ENCODE peak calls at places on chromosomes 1 and 21, in four cellular contexts. C is fibroblast of mammary gland, B is lower leg skin, V is fibroblast of lung. Z is an unnamed sample.

GRCh38 chr1:158930504-158930903 is 848 bp upstream of the PYHIN1 start:
- DNase-seq in V (no peak), C (no peak), B (no peak), Z (no peak)

GRCh38 chr1:150543500-150544143 is 5.6 kb upstream of the ADAMTSL4 start:
- DNase-seq in C (peak), V (peak), B (peak), Z (no peak)

GRCh38 chr1:234288946-234289345 is 84.3 kb upstream of the COA6 start:
- DNase-seq in C (no peak), B (no peak), V (no peak), Z (no peak)

GRCh38 chr1:31901838-31902508 is 36.2 kb downstream of the PTP4A2 start:
- DNase-seq in C (no peak), B (no peak), V (no peak), Z (no peak)

GRCh38 chr1:238485062-238485905 is 594.6 kb upstream of the ZP4 start:
- DNase-seq in V (peak), C (peak), B (no peak), Z (no peak)

GRCh38 chr21:36218691-36219090 is 62.1 kb downstream of the DOP1B start:
- DNase-seq in V (no peak), B (no peak), C (no peak), Z (no peak)

GRCh38 chr1:162023181-162023546 is 505 bp downstream of the OLFML2B start:
- DNase-seq in C (no peak), V (no peak), B (no peak), Z (no peak)

GRCh38 chr21:38911523-38912354 is 106.0 kb downstream of the ETS2 start:
- DNase-seq in B (peak), C (peak), V (no peak), Z (no peak)

GRCh38 chr21:27683292-27683691 is 716.4 kb upstream of the ADAMTS5 start:
- DNase-seq in B (no peak), V (no peak), C (no peak), Z (no peak)

GRCh38 chr1:88451856-88452255 is 232.2 kb upstream of the PKN2 start:
- DNase-seq in C (no peak), V (no peak), B (no peak), Z (no peak)

GRCh38 chr1:172742599-172743500 is 83.9 kb downstream of the FASLG start:
- DNase-seq in B (no peak), C (peak), V (peak), Z (no peak)

GRCh38 chr1:67626495-67627235 is 58.3 kb upstream of the GADD45A start:
- DNase-seq in C (peak), V (peak), B (no peak), Z (peak)

GRCh38 chr1:243233908-243234307 is 21.2 kb downstream of the CEP170 start:
- DNase-seq in B (no peak), V (peak), C (peak), Z (no peak)

GRCh38 chr1:109402025-109402424 is 4.3 kb upstream of the SORT1 start:
- DNase-seq in C (no peak), B (no peak), V (no peak), Z (no peak)

GRCh38 chr1:3317456-3317855 is 137.0 kb upstream of the ARHGEF16 start:
- DNase-seq in B (no peak), V (no peak), C (no peak), Z (no peak)

GRCh38 chr1:201186212-201186611 is 4.4 kb upstream of the IGFN1 start:
- DNase-seq in V (no peak), B (no peak), C (no peak), Z (no peak)

GRCh38 chr1:61397495-61397894 is 315.1 kb downstream of the NFIA start:
- DNase-seq in V (no peak), B (no peak), C (no peak), Z (no peak)

GRCh38 chr1:156592910-156593732 is 1.5 kb downstream of the NAXE start:
- DNase-seq in C (no peak), V (no peak), B (no peak), Z (no peak)

GRCh38 chr1:165831146-165831545 is 3.7 kb downstream of the UCK2 start:
- DNase-seq in V (no peak), C (no peak), B (no peak), Z (no peak)

GRCh38 chr1:223739366-223740057 is 27.2 kb downstream of the CAPN2 start:
- DNase-seq in B (no peak), V (no peak), C (no peak), Z (no peak)

GRCh38 chr1:219990782-219991510 is 55.4 kb downstream of the EPRS1 start:
- DNase-seq in V (peak), B (no peak), C (peak), Z (no peak)

GRCh38 chr1:243459059-243459458 is 203.2 kb downstream of the SDCCAG8 start:
- DNase-seq in C (no peak), V (no peak), B (no peak), Z (no peak)

GRCh38 chr21:31938330-31939301 is 65.8 kb downstream of the HUNK start:
- DNase-seq in B (no peak), V (no peak), C (no peak), Z (no peak)

GRCh38 chr1:64822621-64823020 is 77.7 kb downstream of the RAVER2 start:
- DNase-seq in V (peak), C (peak), B (no peak), Z (no peak)

GRCh38 chr1:208252126-208252853 is 8.1 kb upstream of the PLXNA2 start:
- DNase-seq in C (no peak), V (peak), B (no peak), Z (no peak)

GRCh38 chr1:21818661-21819060 is 6.6 kb downstream of the LDLRAD2 start:
- DNase-seq in B (no peak), C (peak), V (no peak), Z (no peak)

GRCh38 chr1:166947398-166948043 is 27.8 kb downstream of the ILDR2 start:
- DNase-seq in C (peak), V (peak), B (no peak), Z (no peak)

GRCh38 chr1:196660912-196661311 is 9.1 kb downstream of the CFH start:
- DNase-seq in B (no peak), C (peak), V (peak), Z (no peak)

GRCh38 chr1:11483581-11484320 is 4.8 kb downstream of the DISP3 start:
- DNase-seq in V (no peak), C (no peak), B (no peak), Z (no peak)

GRCh38 chr1:200426196-200426595 is 16.4 kb upstream of the ZNF281 start:
- DNase-seq in V (no peak), C (no peak), B (no peak), Z (no peak)

GRCh38 chr21:31218830-31219608 is 125.0 kb downstream of the TIAM1 start:
- DNase-seq in V (peak), C (peak), B (no peak), Z (no peak)

GRCh38 chr1:85464497-85465098 is 361 bp downstream of the DDAH1 start:
- DNase-seq in C (peak), B (peak), V (peak), Z (no peak)

GRCh38 chr1:64745181-64745985 is 508 bp downstream of the RAVER2 start:
- DNase-seq in C (peak), V (peak), B (peak), Z (no peak)

GRCh38 chr1:63817700-63818099 is 43.9 kb downstream of the ROR1 start:
- DNase-seq in C (no peak), B (no peak), V (no peak), Z (no peak)

GRCh38 chr1:168607872-168608428 is 31.5 kb downstream of the XCL1 start:
- DNase-seq in B (no peak), V (no peak), C (no peak), Z (no peak)

GRCh38 chr21:41075668-41076463 is 92.1 kb upstream of the BACE2 start:
- DNase-seq in V (no peak), C (no peak), B (no peak), Z (no peak)

GRCh38 chr1:188043536-188044245 is 1214.9 kb downstream of the PLA2G4A start:
- DNase-seq in V (no peak), C (no peak), B (no peak), Z (no peak)

GRCh38 chr1:155131846-155132245 is 3.8 kb upstream of the SLC50A1 start:
- DNase-seq in C (no peak), B (no peak), V (no peak), Z (no peak)

GRCh38 chr1:155131285-155131684 is 3.6 kb downstream of the EFNA1 start:
- DNase-seq in C (no peak), B (no peak), V (no peak), Z (no peak)

GRCh38 chr1:155128755-155129473 is 1.2 kb downstream of the EFNA1 start:
- DNase-seq in C (no peak), B (peak), V (no peak), Z (no peak)

GRCh38 chr1:155128469-155128754 is 736 bp downstream of the EFNA1 start:
- DNase-seq in B (no peak), C (no peak), V (no peak), Z (no peak)

GRCh38 chr1:155130272-155131006 is 2.8 kb downstream of the EFNA1 start:
- DNase-seq in V (no peak), B (no peak), C (no peak), Z (no peak)
- H3K4me3 ChIP-seq in V (no peak), B (no peak), C (no peak), Z (peak)

GRCh38 chr1:215905493-215906095 is 338.5 kb downstream of the KCTD3 start:
- DNase-seq in B (no peak), C (peak), V (no peak), Z (no peak)

DNA sequence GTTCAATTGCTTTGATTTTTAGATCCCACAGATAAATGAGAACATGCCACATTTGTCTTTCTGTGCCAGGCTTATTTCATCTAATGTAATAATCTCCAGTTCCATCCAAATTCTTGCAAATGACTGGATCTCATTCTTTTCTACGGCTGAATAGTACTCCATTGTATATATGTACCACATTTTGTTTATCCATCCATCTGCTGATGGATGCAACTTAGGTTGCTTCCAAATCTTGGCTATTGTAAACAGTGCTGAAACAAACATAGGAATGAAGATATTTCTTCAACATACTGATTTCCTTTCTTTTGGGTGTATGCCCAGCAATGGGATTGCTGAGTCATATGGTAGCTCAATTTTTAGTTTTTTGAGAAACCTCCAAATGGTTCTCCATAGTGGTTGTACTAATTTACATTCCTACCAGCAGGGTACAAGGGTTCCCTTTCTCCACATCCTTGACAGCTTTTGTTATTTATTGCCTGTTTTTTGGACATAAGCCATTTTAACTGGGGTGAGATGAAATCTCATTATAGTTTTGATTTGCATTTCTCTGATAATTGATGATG is 344.4 kb downstream of the KCTD3 start:
- DNase-seq in B (no peak), C (peak), V (peak), Z (no peak)
- TF ChIP-seq CTCF in B (no peak), C (peak), V (peak), Z (no peak)

DNA sequence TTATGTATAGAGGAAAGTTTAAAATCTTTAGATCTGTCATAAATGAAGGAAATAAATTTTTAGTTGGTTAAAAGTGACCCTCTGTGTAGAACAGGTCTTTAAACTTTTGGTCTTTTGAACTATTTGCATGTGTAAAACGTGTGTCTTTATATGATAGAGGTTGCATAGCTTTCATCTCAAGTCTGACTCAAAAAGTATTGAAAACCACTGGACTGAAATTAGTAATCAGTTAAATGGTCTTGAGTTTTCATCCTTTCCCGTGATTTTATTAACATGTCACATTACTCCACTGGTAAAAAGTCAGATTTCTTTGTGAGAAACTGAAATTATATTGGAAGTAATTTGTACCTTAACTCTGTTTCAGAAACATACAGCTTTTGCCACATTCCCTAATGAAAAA is 1.8 kb downstream of the RNPC3 start:
- DNase-seq in C (peak), V (no peak), B (no peak), Z (no peak)
- H3K4me3 ChIP-seq in C (peak), V (peak), B (no peak), Z (peak)

DNA sequence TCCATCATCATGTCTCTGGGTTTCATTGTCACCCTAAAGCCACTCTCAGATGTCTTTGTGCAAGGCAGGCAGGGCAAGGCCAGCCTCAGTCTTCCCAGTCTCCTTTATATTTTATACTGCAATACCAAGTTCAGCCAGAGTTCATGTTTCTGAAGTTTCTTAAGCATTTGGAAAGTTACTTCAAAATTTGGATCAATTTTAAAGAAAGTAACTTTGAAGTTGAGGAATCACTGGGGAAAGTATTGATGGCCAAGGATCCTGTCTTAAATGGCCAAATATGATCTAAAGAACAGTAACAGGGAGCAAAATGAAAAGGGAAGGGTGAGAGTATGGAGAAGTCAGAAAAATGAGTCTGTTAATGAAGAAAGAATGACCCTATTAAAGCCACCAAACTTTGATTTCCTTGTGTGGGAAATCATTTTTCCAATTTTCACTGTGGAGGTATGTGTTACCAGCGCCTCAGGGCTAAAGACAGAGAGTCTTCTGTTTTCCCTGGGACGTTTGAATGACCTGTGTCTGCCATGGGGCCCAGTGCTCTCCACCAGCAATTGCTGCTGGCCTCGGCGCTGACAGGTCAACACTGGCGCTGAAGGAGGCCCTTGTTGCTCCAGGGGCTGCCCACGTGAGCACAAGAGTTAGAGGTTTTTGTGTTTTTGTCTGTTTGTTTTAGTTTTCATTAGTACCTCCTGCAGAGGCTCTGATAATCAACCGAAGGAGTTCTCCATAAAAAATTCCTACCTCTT is 93.9 kb downstream of the ATP5PO start:
- DNase-seq in B (no peak), C (no peak), V (no peak), Z (no peak)
- TF ChIP-seq CTCF in B (no peak), C (no peak), V (no peak), Z (no peak)

GRCh38 chr21:45984584-45985095 is 3.1 kb downstream of the COL6A1 start:
- DNase-seq in C (no peak), V (no peak), B (no peak), Z (no peak)

GRCh38 chr21:45982758-45983731 is 1.5 kb downstream of the COL6A1 start:
- DNase-seq in V (no peak), B (peak), C (no peak), Z (no peak)

GRCh38 chr21:45982256-45982757 is 737 bp downstream of the COL6A1 start:
- DNase-seq in B (peak), V (no peak), C (no peak), Z (no peak)

GRCh38 chr21:45985471-45986315 is 4.1 kb downstream of the COL6A1 start:
- DNase-seq in B (peak), V (no peak), C (no peak), Z (no peak)

GRCh38 chr21:45983981-45984551 is 2.5 kb downstream of the COL6A1 start:
- DNase-seq in B (peak), C (peak), V (no peak), Z (no peak)
- H3K4me3 ChIP-seq in B (no peak), C (peak), V (peak), Z (no peak)

GRCh38 chr1:180266275-180267210 is 36.5 kb downstream of the LHX4 start:
- DNase-seq in B (peak), V (no peak), C (no peak), Z (no peak)

GRCh38 chr1:180267211-180267561 is 37.1 kb downstream of the LHX4 start:
- DNase-seq in B (peak), V (no peak), C (no peak), Z (no peak)

GRCh38 chr1:180265871-180266270 is 35.8 kb downstream of the LHX4 start:
- DNase-seq in B (peak), V (no peak), C (no peak), Z (no peak)

GRCh38 chr1:180268556-180269044 is 38.5 kb downstream of the LHX4 start:
- DNase-seq in B (peak), V (no peak), C (no peak), Z (no peak)

GRCh38 chr1:180267761-180268555 is 37.9 kb downstream of the LHX4 start:
- DNase-seq in B (peak), C (no peak), V (no peak), Z (no peak)
- TF ChIP-seq CTCF in B (no peak), C (no peak), V (no peak), Z (no peak)

GRCh38 chr1:16903458-16903796 is 7.6 kb downstream of the RNU1-2 start:
- DNase-seq in V (no peak), C (no peak), B (no peak), Z (no peak)
- H3K4me3 ChIP-seq in V (peak), C (peak), B (no peak), Z (peak)

DNA sequence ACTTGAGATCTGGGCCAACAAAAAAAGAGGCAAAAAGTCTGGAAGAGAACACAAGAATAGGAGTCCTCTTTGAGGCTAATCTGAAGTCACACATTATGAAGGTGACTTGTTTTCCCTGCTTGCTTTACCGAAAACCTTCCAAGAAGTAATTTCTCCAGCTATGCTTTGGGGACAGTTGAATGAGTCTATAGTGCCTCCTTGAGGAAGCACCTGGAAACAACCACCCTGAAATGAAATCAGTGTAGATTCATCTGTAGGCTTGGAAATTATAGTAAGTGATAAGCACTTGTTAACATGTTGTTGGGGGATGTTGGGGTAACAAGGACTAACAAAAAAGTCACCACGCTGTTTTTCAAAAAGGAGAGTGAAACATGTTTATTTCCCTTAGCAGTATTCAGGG is 23.4 kb upstream of the RPTN start:
- DNase-seq in V (peak), B (no peak), C (peak), Z (no peak)
- TF ChIP-seq CTCF in V (peak), B (no peak), C (peak), Z (peak)

DNA sequence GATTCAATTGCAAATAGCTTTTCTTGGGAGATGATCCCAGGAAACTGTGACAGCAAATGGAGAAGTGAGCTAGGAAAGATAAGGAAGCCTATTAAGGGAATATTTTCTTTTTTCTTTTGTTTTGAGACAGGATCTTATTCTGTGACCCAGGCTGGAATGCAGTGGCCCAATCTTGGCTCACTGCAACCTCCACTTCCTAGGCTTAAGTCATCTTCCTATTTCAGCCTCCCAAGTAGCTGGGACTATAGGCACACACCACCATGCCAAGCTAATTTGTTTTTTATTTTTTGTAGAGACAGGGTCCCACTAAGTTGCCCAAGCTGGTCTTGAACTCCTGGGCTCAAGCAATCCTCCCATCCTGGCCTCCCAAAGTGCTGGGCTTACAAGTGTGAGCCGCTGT is 433.7 kb downstream of the RPS6KC1 start:
- DNase-seq in B (no peak), C (no peak), V (no peak), Z (no peak)
- H3K4me3 ChIP-seq in B (no peak), C (no peak), V (no peak), Z (no peak)

Z was measured in retinal pigment epithelial cell.